ENCODE peak calls at places on chromosomes 13 and 19, in nine cellular contexts. B is NCI-H748 treated with DMSO at 0.1 percent for 48 hours; W is AG09319; Q is stimulated activated CD8-positive, alpha-beta memory T cell treated with anti-CD3 and anti-CD28 coated beads, Interleukin-7, amount 100 ng/mL, for 24 hours; M is tibial nerve; N is T-helper 17 cell; T is activated T-helper 1 cell treated with anti-CD3 and anti-CD28 coated beads, Interleukin-12 subunit alpha, Interleukin-12 subunit beta, Interleukin-2, Interleukin-4 antibody, amounts not matched to agents 30 ng/mL and 10 ng/mL and 1 ng/mL, durations not matched to agents 14 hours and 24 hours and 36 hours; F is activated naive CD4-positive, alpha-beta T cell treated with anti-CD3 and anti-CD28 coated beads, Interleukin-2, amount 50 U/mL, for 16 hours; O is activated CD4-positive, alpha-beta memory T cell treated with anti-CD3 and anti-CD28 coated beads, Interleukin-2, amount 10 ng/mL, durations not matched to agents 7 days and 5 days. R is an unnamed sample.

GRCh38 chr19:33150852-33151518 is 19.1 kb downstream of the WDR88 start:
- DNase-seq in B (no peak), W (no peak), Q (no peak), M (no peak), N (no peak), T (no peak), F (no peak), O (no peak), R (no peak)

GRCh38 chr13:109586509-109587346 is 199.7 kb downstream of the IRS2 start:
- DNase-seq in B (no peak), W (no peak), Q (no peak), M (no peak), N (no peak), T (no peak), F (no peak), O (no peak), R (no peak)

GRCh38 chr13:71922191-71922590 is 55.2 kb upstream of the DACH1 start:
- DNase-seq in B (no peak), W (no peak), Q (no peak), M (no peak), N (no peak), T (no peak), F (no peak), O (no peak), R (no peak)

GRCh38 chr13:28349371-28349770 is 145.6 kb downstream of the FLT1 start:
- DNase-seq in B (no peak), W (no peak), Q (no peak), M (no peak), N (no peak), T (no peak), F (no peak), O (no peak), R (no peak)

GRCh38 chr13:109809216-109809890 is 23.0 kb upstream of the IRS2 start:
- DNase-seq in B (no peak), W (no peak), Q (no peak), M (no peak), N (no peak), T (no peak), F (no peak), O (no peak), R (no peak)

GRCh38 chr13:94886191-94886590 is 173.8 kb upstream of the SOX21 start:
- DNase-seq in B (no peak), W (no peak), Q (no peak), M (no peak), N (no peak), T (no peak), F (no peak), O (no peak), R (no peak)

GRCh38 chr13:36519432-36519831 is 87.1 kb downstream of the CCNA1 start:
- DNase-seq in B (no peak), W (no peak), Q (no peak), M (no peak), N (no peak), T (no peak), F (no peak), O (no peak), R (no peak)

GRCh38 chr19:45231891-45232290 is 13.3 kb downstream of the EXOC3L2 start:
- DNase-seq in B (no peak), W (no peak), Q (no peak), M (no peak), N (no peak), T (no peak), F (no peak), O (no peak), R (no peak)

GRCh38 chr19:16216744-16217670 is 19.3 kb downstream of the AP1M1 start:
- DNase-seq in B (no peak), W (no peak), Q (no peak), M (no peak), N (no peak), T (no peak), F (no peak), O (no peak), R (no peak)

GRCh38 chr19:44988896-44989563 is 12.2 kb upstream of the RELB start:
- DNase-seq in B (no peak), W (peak; percentile 14), Q (peak; percentile 37), M (peak; percentile 24), N (peak; percentile 52), T (peak; percentile 32), F (peak; percentile 70), O (peak; percentile 71), R (peak; percentile 52)

GRCh38 chr19:50189326-50189725 is 14.1 kb upstream of the MYH14 start:
- DNase-seq in B (no peak), W (no peak), Q (no peak), M (no peak), N (no peak), T (no peak), F (no peak), O (no peak), R (no peak)

GRCh38 chr19:43719918-43720317 is 4.0 kb downstream of the IRGC start:
- DNase-seq in B (no peak), W (no peak), Q (no peak), M (no peak), N (no peak), T (no peak), F (no peak), O (no peak), R (no peak)

GRCh38 chr13:48749144-48749543 is 95.4 kb downstream of the CYSLTR2 start:
- DNase-seq in B (no peak), W (no peak), Q (no peak), M (no peak), N (no peak), T (no peak), F (no peak), O (no peak), R (no peak)

GRCh38 chr13:85108356-85108755 is 690.9 kb downstream of the SLITRK6 start:
- DNase-seq in B (no peak), W (no peak), Q (no peak), M (no peak), N (no peak), T (no peak), F (no peak), O (no peak), R (no peak)

R was measured in CD4-positive, CD25-positive, alpha-beta regulatory T cell.